ENCODE peak calls at places on chromosomes 1 and 21, in ten cellular contexts. D, Y, M, T, Z, X, E, S, C and P are unnamed samples.

GRCh38 chr1:96473791-96474452 is 247.7 kb upstream of the PTBP2 start:
- DNase-seq in D (no peak), Y (no peak), M (no peak), T (peak; percentile 43), Z (no peak), X (no peak), E (no peak), S (peak; percentile 57), C (no peak), P (no peak)

GRCh38 chr1:206575165-206575893 is 36.9 kb downstream of the EIF2D start:
- DNase-seq in D (peak; percentile 73), Y (no peak), M (peak; percentile 71), T (peak; percentile 53), Z (no peak), X (peak; percentile 22), E (peak; percentile 75), S (peak; percentile 94), C (peak; percentile 29), P (peak; percentile 54)

GRCh38 chr21:46559291-46559983 is 45.4 kb downstream of the S100B start:
- DNase-seq in D (no peak), Y (no peak), M (peak; percentile 11), T (no peak), Z (peak; percentile 41), X (no peak), E (no peak), S (no peak), C (no peak), P (no peak)

GRCh38 chr1:22420456-22421053 is 31.1 kb upstream of the ZBTB40 start:
- DNase-seq in D (peak; percentile 51), Y (peak; percentile 82), M (peak; percentile 78), T (peak; percentile 87), Z (peak; percentile 10), X (peak; percentile 92), E (peak; percentile 87), S (peak; percentile 91), C (no peak), P (peak; percentile 85)

GRCh38 chr1:163082971-163083370 is 13.8 kb downstream of the RGS4 start:
- DNase-seq in D (no peak), Y (peak; percentile 36), M (no peak), T (no peak), Z (no peak), X (no peak), E (no peak), S (peak; percentile 8), C (no peak), P (no peak)

GRCh38 chr1:11129649-11130048 is 30.0 kb upstream of the EXOSC10 start:
- DNase-seq in D (no peak), Y (no peak), M (no peak), T (no peak), Z (no peak), X (no peak), E (no peak), S (no peak), C (no peak), P (no peak)

GRCh38 chr1:6033986-6034749 is 11.5 kb upstream of the KCNAB2 start:
- DNase-seq in D (no peak), Y (peak; percentile 55), M (peak; percentile 86), T (peak; percentile 28), Z (no peak), X (peak; percentile 84), E (peak; percentile 47), S (peak; percentile 47), C (no peak), P (peak; percentile 48)

GRCh38 chr1:79161077-79161476 is 154.5 kb upstream of the ADGRL4 start:
- DNase-seq in D (peak; percentile 23), Y (no peak), M (no peak), T (peak; percentile 1), Z (no peak), X (no peak), E (no peak), S (peak; percentile 79), C (peak; percentile 14), P (no peak)

GRCh38 chr1:154696001-154696400 is 88.0 kb upstream of the ADAR start:
- DNase-seq in D (no peak), Y (no peak), M (no peak), T (no peak), Z (no peak), X (peak; percentile 35), E (no peak), S (peak; percentile 34), C (no peak), P (no peak)

GRCh38 chr1:8152731-8153702 is 126.9 kb upstream of the ERRFI1 start:
- DNase-seq in D (no peak), Y (no peak), M (no peak), T (no peak), Z (peak; percentile 18), X (no peak), E (no peak), S (no peak), C (no peak), P (no peak)

GRCh38 chr1:15919316-15919715 is 56.6 kb downstream of the ZBTB17 start:
- DNase-seq in D (peak; percentile 33), Y (no peak), M (peak; percentile 16), T (peak; percentile 53), Z (peak; percentile 42), X (no peak), E (no peak), S (peak; percentile 86), C (peak; percentile 55), P (no peak)

GRCh38 chr1:27026621-27027574 is 14.2 kb upstream of the TENT5B start:
- DNase-seq in D (no peak), Y (peak; percentile 72), M (peak; percentile 92), T (no peak), Z (no peak), X (peak; percentile 94), E (peak; percentile 81), S (peak; percentile 81), C (no peak), P (no peak)

GRCh38 chr1:203448521-203449061 is 27.0 kb upstream of the PRELP start:
- DNase-seq in D (no peak), Y (no peak), M (no peak), T (no peak), Z (no peak), X (peak; percentile 24), E (no peak), S (peak; percentile 59), C (no peak), P (no peak)

GRCh38 chr1:32733573-32734321 is 31.2 kb upstream of the SYNC start:
- DNase-seq in D (no peak), Y (peak; percentile 73), M (peak; percentile 69), T (no peak), Z (no peak), X (peak; percentile 70), E (no peak), S (peak; percentile 33), C (no peak), P (no peak)

GRCh38 chr1:204286841-204287387 is 72.8 kb downstream of the PLEKHA6 start:
- DNase-seq in D (no peak), Y (no peak), M (no peak), T (peak; percentile 40), Z (peak; percentile 13), X (no peak), E (peak; percentile 59), S (no peak), C (no peak), P (peak; percentile 68)

GRCh38 chr1:206925116-206925736 is 3.5 kb upstream of the FCMR start:
- DNase-seq in D (no peak), Y (no peak), M (peak; percentile 52), T (no peak), Z (peak; percentile 55), X (peak; percentile 44), E (peak; percentile 45), S (no peak), C (no peak), P (no peak)

GRCh38 chr1:168408531-168409242 is 128.0 kb downstream of the TBX19 start:
- DNase-seq in D (no peak), Y (no peak), M (peak; percentile 50), T (no peak), Z (peak; percentile 31), X (no peak), E (no peak), S (peak; percentile 21), C (no peak), P (no peak)

GRCh38 chr1:185719021-185719420 is 15.2 kb upstream of the HMCN1 start:
- DNase-seq in D (peak; percentile 36), Y (no peak), M (no peak), T (peak; percentile 24), Z (no peak), X (peak; percentile 64), E (no peak), S (peak; percentile 85), C (peak; percentile 83), P (no peak)

GRCh38 chr21:44285102-44285501 is 574 bp upstream of the AIRE start:
- DNase-seq in D (no peak), Y (no peak), M (no peak), T (no peak), Z (no peak), X (no peak), E (no peak), S (no peak), C (no peak), P (no peak)